ENCODE peak calls at places on chromosomes 4 and X, in ten cellular contexts. S is CD8-positive, alpha-beta T cell; I is PC-3; R is mucosa of descending colon; C is lower leg skin; N is AG10803; D is colonic mucosa; U is upper lobe of right lung; Z is DND-41; B is progenitor cell of endocrine pancreas. W is an unnamed sample.

GRCh38 chr4:118879409-118879808 is 9.2 kb upstream of the SYNPO2 start:
- DNase-seq in S (no peak), I (no peak), R (no peak), C (no peak), N (no peak), D (no peak), U (no peak), Z (no peak), B (no peak), W (no peak)

GRCh38 chrX:22652596-22652995 is 347.2 kb upstream of the DDX53 start:
- DNase-seq in S (no peak), I (peak), R (peak), C (no peak), N (peak), D (peak), U (no peak), Z (no peak), B (no peak), W (no peak)

GRCh38 chr4:110527156-110527555 is 51.2 kb downstream of the ENPEP start:
- DNase-seq in S (no peak), I (no peak), R (no peak), C (no peak), N (no peak), D (no peak), U (no peak), Z (peak), B (no peak), W (no peak)

GRCh38 chrX:112211459-112211858 is 128.9 kb upstream of the TRPC5 start:
- DNase-seq in S (no peak), I (peak), R (no peak), C (no peak), N (peak), D (no peak), U (no peak), Z (no peak), B (no peak), W (no peak)

GRCh38 chr4:146640459-146641061 is 1.9 kb downstream of the POU4F2 start:
- DNase-seq in S (no peak), I (no peak), R (no peak), C (no peak), N (no peak), D (no peak), U (no peak), Z (no peak), B (no peak), W (no peak)

GRCh38 chr4:100165809-100166208 is 24.5 kb downstream of the DDIT4L start:
- DNase-seq in S (no peak), I (no peak), R (no peak), C (no peak), N (no peak), D (no peak), U (no peak), Z (peak), B (no peak), W (no peak)

GRCh38 chr4:185128272-185129119 is 14.6 kb upstream of the SLC25A4 start:
- DNase-seq in S (no peak), I (no peak), R (peak), C (no peak), N (no peak), D (no peak), U (peak), Z (no peak), B (peak), W (no peak)

GRCh38 chrX:23372220-23372902 is 37.7 kb downstream of the PTCHD1 start:
- DNase-seq in S (no peak), I (no peak), R (no peak), C (no peak), N (no peak), D (no peak), U (no peak), Z (no peak), B (no peak), W (no peak)

GRCh38 chr4:150573534-150573933 is 8.4 kb upstream of the MAB21L2 start:
- DNase-seq in S (no peak), I (peak), R (no peak), C (no peak), N (peak), D (no peak), U (no peak), Z (no peak), B (no peak), W (no peak)

GRCh38 chr4:158068063-158068462 is 104.8 kb downstream of the GASK1B start:
- DNase-seq in S (no peak), I (no peak), R (no peak), C (no peak), N (peak), D (no peak), U (no peak), Z (no peak), B (no peak), W (no peak)

GRCh38 chrX:39289827-39290226 is 488.6 kb downstream of the MID1IP1 start:
- DNase-seq in S (no peak), I (no peak), R (no peak), C (no peak), N (no peak), D (no peak), U (no peak), Z (no peak), B (no peak), W (no peak)

GRCh38 chrX:1246816-1247215 is 21.8 kb upstream of the CSF2RA start:
- DNase-seq in S (peak), I (peak), R (peak), C (peak), N (peak), D (peak), U (peak), Z (peak), B (peak), W (peak)

GRCh38 chr4:133190098-133190497 is 41.0 kb downstream of the PCDH10 start:
- DNase-seq in S (no peak), I (peak), R (no peak), C (no peak), N (no peak), D (no peak), U (no peak), Z (no peak), B (no peak), W (no peak)

GRCh38 chr4:186021461-186022167 is 47.3 kb upstream of the TLR3 start:
- DNase-seq in S (no peak), I (peak), R (peak), C (no peak), N (peak), D (no peak), U (no peak), Z (no peak), B (no peak), W (no peak)

GRCh38 chr4:184853385-184853784 is 27.6 kb upstream of the ACSL1 start:
- DNase-seq in S (no peak), I (no peak), R (no peak), C (no peak), N (no peak), D (no peak), U (no peak), Z (no peak), B (no peak), W (no peak)

GRCh38 chr4:123603165-123603564 is 206.6 kb downstream of the SPRY1 start:
- DNase-seq in S (no peak), I (peak), R (peak), C (no peak), N (no peak), D (peak), U (no peak), Z (peak), B (no peak), W (peak)

GRCh38 chr4:25161599-25161960 is 1.3 kb upstream of the SEPSECS start:
- DNase-seq in S (no peak), I (peak), R (peak), C (no peak), N (no peak), D (no peak), U (no peak), Z (peak), B (no peak), W (no peak)

GRCh38 chr4:113406723-113407016 is 354.9 kb downstream of the CAMK2D start:
- DNase-seq in S (no peak), I (peak), R (no peak), C (no peak), N (no peak), D (no peak), U (no peak), Z (no peak), B (no peak), W (no peak)

GRCh38 chrX:41802958-41803357 is 79.0 kb downstream of the GPR82 start:
- DNase-seq in S (no peak), I (no peak), R (no peak), C (no peak), N (no peak), D (no peak), U (no peak), Z (no peak), B (no peak), W (no peak)

GRCh38 chr4:183783933-183784622 is 121.0 kb upstream of the STOX2 start:
- DNase-seq in S (no peak), I (peak), R (no peak), C (peak), N (peak), D (peak), U (no peak), Z (no peak), B (no peak), W (no peak)

GRCh38 chr4:23305026-23305425 is 584.8 kb downstream of the PPARGC1A start:
- DNase-seq in S (no peak), I (peak), R (no peak), C (no peak), N (no peak), D (no peak), U (no peak), Z (no peak), B (no peak), W (no peak)

GRCh38 chr4:41670982-41671381 is 77.5 kb downstream of the PHOX2B start:
- DNase-seq in S (no peak), I (no peak), R (no peak), C (no peak), N (no peak), D (no peak), U (no peak), Z (no peak), B (no peak), W (no peak)

GRCh38 chr4:55498051-55498450 is 48.7 kb downstream of the CLOCK start:
- DNase-seq in S (no peak), I (no peak), R (no peak), C (no peak), N (peak), D (no peak), U (no peak), Z (no peak), B (no peak), W (no peak)

GRCh38 chrX:35842657-35843056 is 44.5 kb downstream of the MAGEB16 start:
- DNase-seq in S (no peak), I (no peak), R (peak), C (no peak), N (no peak), D (no peak), U (no peak), Z (peak), B (no peak), W (no peak)

GRCh38 chr4:87872043-87872442 is 39.3 kb downstream of the MEPE start:
- DNase-seq in S (no peak), I (no peak), R (no peak), C (no peak), N (no peak), D (no peak), U (no peak), Z (no peak), B (no peak), W (no peak)

GRCh38 chrX:46444011-46444410 is 101.2 kb downstream of the ZNF674 start:
- DNase-seq in S (no peak), I (peak), R (no peak), C (no peak), N (peak), D (no peak), U (no peak), Z (no peak), B (no peak), W (no peak)

GRCh38 chr4:41611881-41612871 is 74.2 kb downstream of the LIMCH1 start:
- DNase-seq in S (no peak), I (peak), R (peak), C (peak), N (peak), D (peak), U (no peak), Z (no peak), B (no peak), W (no peak)

GRCh38 chr4:17664755-17665154 is 50.3 kb downstream of the MED28 start:
- DNase-seq in S (no peak), I (no peak), R (no peak), C (no peak), N (no peak), D (no peak), U (no peak), Z (no peak), B (no peak), W (no peak)

GRCh38 chrX:77597090-77597489 is 149.9 kb downstream of the FGF16 start:
- DNase-seq in S (no peak), I (peak), R (no peak), C (no peak), N (peak), D (no peak), U (no peak), Z (no peak), B (no peak), W (no peak)

DNA sequence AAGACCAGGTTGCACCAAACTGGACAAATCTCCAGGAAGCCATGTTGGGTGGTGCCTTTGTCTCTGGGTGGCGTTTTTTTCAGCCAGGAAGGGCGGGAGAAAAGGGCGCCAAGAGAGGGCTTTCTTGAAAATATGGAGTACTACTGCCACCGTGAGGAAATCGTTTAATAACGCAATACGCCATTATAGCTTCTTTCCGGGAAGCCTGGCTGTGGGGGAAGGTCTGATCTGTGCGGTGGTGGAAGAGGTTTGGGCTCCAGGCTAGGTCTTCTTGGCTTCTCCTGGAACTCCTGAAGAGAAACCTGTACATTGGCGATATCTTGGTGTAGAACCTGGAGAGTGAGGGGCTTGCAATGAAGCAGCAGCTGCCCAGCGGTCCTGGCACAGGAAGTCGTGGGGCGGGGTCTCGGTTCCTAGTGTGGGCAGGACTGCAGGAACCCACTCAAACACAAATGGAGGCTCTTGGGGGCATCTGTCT is 202.7 kb downstream of the OR13H1 start:
- DNase-seq in S (no peak), I (peak), R (no peak), C (no peak), N (no peak), D (peak), U (no peak), Z (peak), B (no peak), W (no peak)
- TF ChIP-seq CTCF in S (no peak), I (peak), R (no peak), C (no peak), N (no peak), D (no peak), U (no peak), Z (peak), B (no peak), W (peak)

DNA sequence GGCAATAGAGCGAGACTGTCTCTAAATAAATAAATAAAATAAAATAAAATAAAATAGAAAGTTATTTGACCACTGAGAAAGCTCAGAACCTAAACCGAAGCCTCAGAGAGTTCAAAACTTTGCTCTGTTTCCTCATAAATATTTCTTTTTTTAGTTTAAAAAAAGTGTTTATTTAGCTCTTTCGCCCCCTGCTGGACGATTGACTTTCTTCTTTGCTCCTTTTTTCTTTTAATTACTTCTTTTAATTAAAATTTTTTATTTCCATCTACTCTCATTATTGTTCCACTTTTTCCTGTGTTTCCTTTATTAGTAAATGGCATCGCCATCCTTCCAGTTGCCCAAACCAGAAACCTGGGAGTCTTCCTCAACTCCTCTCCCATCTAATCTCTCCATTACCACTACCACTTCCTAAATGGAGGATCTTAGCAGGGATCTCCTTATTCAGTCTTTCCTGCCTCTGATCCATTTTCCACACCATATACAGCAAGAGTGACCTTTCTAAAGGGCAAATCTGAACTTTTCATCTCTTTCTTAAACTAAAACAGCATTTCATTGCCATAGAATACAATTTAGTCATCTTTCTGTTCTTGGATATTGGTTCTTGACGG is 728 bp upstream of the IL13RA2 start:
- DNase-seq in S (no peak), I (no peak), R (peak), C (no peak), N (no peak), D (no peak), U (no peak), Z (no peak), B (no peak), W (no peak)
- TF ChIP-seq CTCF in S (no peak), I (no peak), R (no peak), C (no peak), N (peak), D (peak), U (peak), Z (no peak), B (peak), W (no peak)

GRCh38 chr4:26425953-26426352 is 64.3 kb downstream of the CCKAR start:
- DNase-seq in S (no peak), I (no peak), R (no peak), C (no peak), N (no peak), D (no peak), U (no peak), Z (no peak), B (no peak), W (no peak)

GRCh38 chr4:26420903-26421302 is 69.4 kb downstream of the CCKAR start:
- DNase-seq in S (no peak), I (no peak), R (no peak), C (no peak), N (peak), D (no peak), U (no peak), Z (no peak), B (no peak), W (no peak)

GRCh38 chr4:26426892-26427291 is 63.4 kb downstream of the CCKAR start:
- DNase-seq in S (no peak), I (no peak), R (no peak), C (no peak), N (no peak), D (no peak), U (no peak), Z (no peak), B (no peak), W (no peak)

GRCh38 chr4:26424143-26424542 is 66.1 kb downstream of the CCKAR start:
- DNase-seq in S (no peak), I (no peak), R (no peak), C (no peak), N (no peak), D (no peak), U (no peak), Z (no peak), B (no peak), W (no peak)

GRCh38 chr4:26424838-26425237 is 65.4 kb downstream of the CCKAR start:
- DNase-seq in S (no peak), I (no peak), R (no peak), C (no peak), N (no peak), D (no peak), U (no peak), Z (no peak), B (no peak), W (no peak)
- TF ChIP-seq CTCF in S (no peak), I (peak), R (no peak), C (no peak), N (peak), D (no peak), U (no peak), Z (peak), B (peak), W (no peak)

GRCh38 chr4:151676301-151676700 is 84.5 kb downstream of the GATB start:
- DNase-seq in S (no peak), I (peak), R (no peak), C (no peak), N (peak), D (no peak), U (no peak), Z (no peak), B (no peak), W (no peak)

GRCh38 chr4:151675366-151676060 is 85.3 kb downstream of the GATB start:
- DNase-seq in S (no peak), I (no peak), R (no peak), C (no peak), N (no peak), D (no peak), U (no peak), Z (no peak), B (no peak), W (no peak)

GRCh38 chr4:151672996-151673395 is 87.8 kb downstream of the GATB start:
- DNase-seq in S (no peak), I (no peak), R (no peak), C (no peak), N (no peak), D (no peak), U (no peak), Z (no peak), B (no peak), W (no peak)

GRCh38 chr4:151673913-151674520 is 86.8 kb downstream of the GATB start:
- DNase-seq in S (no peak), I (no peak), R (no peak), C (no peak), N (no peak), D (no peak), U (no peak), Z (no peak), B (no peak), W (no peak)

DNA sequence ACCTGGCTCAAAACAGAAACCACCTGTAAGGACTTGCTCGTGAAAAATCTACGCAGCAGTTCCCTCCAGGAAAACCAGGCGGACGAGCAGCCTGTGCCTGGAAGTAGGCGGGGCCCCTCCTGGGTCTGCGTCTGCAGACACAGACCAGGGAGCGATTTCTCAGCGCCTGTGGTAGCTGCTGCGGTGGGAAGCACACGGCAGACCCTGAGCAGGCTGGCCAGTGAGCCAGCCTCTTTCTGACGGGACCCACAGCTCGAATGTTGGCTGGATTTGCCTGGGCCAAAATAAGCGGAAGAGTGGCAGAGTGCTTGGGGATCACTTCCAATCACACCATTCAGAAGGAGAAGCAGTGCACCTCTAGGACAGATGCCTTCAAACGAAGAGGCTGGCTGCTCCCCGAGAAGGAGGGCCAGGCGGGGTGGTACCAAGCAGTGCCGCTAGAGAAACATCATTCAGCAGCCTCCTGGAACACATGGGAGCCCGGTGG is 86.0 kb downstream of the GATB start:
- DNase-seq in S (no peak), I (no peak), R (peak), C (peak), N (peak), D (peak), U (peak), Z (no peak), B (peak), W (no peak)
- TF ChIP-seq CTCF in S (no peak), I (no peak), R (no peak), C (no peak), N (peak), D (no peak), U (no peak), Z (no peak), B (no peak), W (no peak)

W was measured in Peyer's patch.